ENCODE peak calls at places on chromosomes 12 and 14, in eight cellular contexts. E is GM04504; O is stimulated activated CD8-positive, alpha-beta memory T cell treated with anti-CD3 and anti-CD28 coated beads, Interleukin-7, amount 100 ng/mL, for 4 hours; R is left ventricle myocardium superior; Q is H9; M is Caco-2; N is T-helper 9 cell; P is colonic mucosa. A is an unnamed sample.
A peak's percentile ranks its signal among the peaks of the same experiment; 100 is the strongest.

GRCh38 chr14:104972301-104973211 is 5.6 kb downstream of the AHNAK2 start:
- DNase-seq in E (peak; percentile 67), O (no peak), R (peak; percentile 31), Q (no peak), M (no peak), N (no peak), P (peak; percentile 78), A (no peak)

GRCh38 chr12:131057211-131057721 is 103.6 kb downstream of the ADGRD1 start:
- DNase-seq in E (no peak), O (no peak), R (no peak), Q (peak; percentile 24), M (no peak), N (no peak), P (no peak), A (no peak)

GRCh38 chr12:108297895-108298760 is 41.0 kb downstream of the CMKLR1 start:
- DNase-seq in E (no peak), O (no peak), R (no peak), Q (no peak), M (no peak), N (no peak), P (no peak), A (no peak)

GRCh38 chr12:1793426-1794210 is 26.7 kb upstream of the LRTM2 start:
- DNase-seq in E (no peak), O (no peak), R (no peak), Q (no peak), M (no peak), N (no peak), P (no peak), A (no peak)

GRCh38 chr12:131137009-131137835 is 183.5 kb downstream of the ADGRD1 start:
- DNase-seq in E (no peak), O (no peak), R (no peak), Q (peak; percentile 26), M (no peak), N (no peak), P (no peak), A (no peak)

GRCh38 chr12:27711312-27711682 is 665 bp downstream of the MRPS35 start:
- DNase-seq in E (no peak), O (no peak), R (no peak), Q (no peak), M (no peak), N (no peak), P (no peak), A (peak; percentile 36)

GRCh38 chr12:57887631-57888406 is 41.3 kb upstream of the CTDSP2 start:
- DNase-seq in E (no peak), O (no peak), R (no peak), Q (peak; percentile 52), M (no peak), N (no peak), P (peak; percentile 45), A (no peak)

GRCh38 chr14:74645735-74646134 is 33.7 kb upstream of the LTBP2 start:
- DNase-seq in E (no peak), O (no peak), R (no peak), Q (no peak), M (no peak), N (no peak), P (no peak), A (no peak)

GRCh38 chr12:46219892-46220655 is 48.8 kb downstream of the SLC38A1 start:
- DNase-seq in E (peak; percentile 24), O (peak; percentile 71), R (no peak), Q (no peak), M (no peak), N (peak; percentile 53), P (no peak), A (no peak)

GRCh38 chr12:53071591-53072551 is 7.3 kb downstream of the SPRYD3 start:
- DNase-seq in E (no peak), O (no peak), R (peak; percentile 90), Q (peak; percentile 34), M (no peak), N (no peak), P (no peak), A (no peak)

GRCh38 chr12:46260913-46261476 is 7.8 kb downstream of the SLC38A1 start:
- DNase-seq in E (no peak), O (no peak), R (no peak), Q (no peak), M (peak; percentile 67), N (no peak), P (no peak), A (no peak)